ENCODE peak calls at places on chromosome 3, in seven cellular contexts. Q is ovary; Y is activated CD4-positive, alpha-beta T cell treated with anti-CD3 and anti-CD28 coated beads, Interleukin-2, amount 50 U/mL, for 1 hour; E is KBM-7; K is iPS DF 19.7; C is small intestine; B is GM04504. N is an unnamed sample.

GRCh38 chr3:42012935-42013651 is 51.2 kb upstream of the ULK4 start:
- DNase-seq in E (peak; percentile 93), Y (peak; percentile 66), Q (peak; percentile 69), B (no peak), K (no peak), C (peak; percentile 79), N (no peak)

GRCh38 chr3:143975549-143976152 is 4.0 kb downstream of the DIPK2A start:
- DNase-seq in B (peak; percentile 31), C (peak; percentile 30), Q (no peak), K (no peak), Y (no peak), E (peak; percentile 58), N (no peak)

GRCh38 chr3:99700637-99701268 is 62.4 kb downstream of the COL8A1 start:
- DNase-seq in E (no peak), Q (no peak), B (no peak), Y (no peak), C (no peak), K (no peak), N (no peak)

GRCh38 chr3:111688190-111688800 is 93.1 kb upstream of the ZBED2 start:
- DNase-seq in Q (no peak), Y (no peak), B (no peak), E (no peak), C (no peak), K (no peak), N (no peak)

GRCh38 chr3:120673116-120673515 is 8.9 kb downstream of the HGD start:
- DNase-seq in K (no peak), B (no peak), Y (no peak), Q (no peak), E (no peak), C (peak; percentile 35), N (no peak)

GRCh38 chr3:119191800-119192199 is 18.4 kb downstream of the UPK1B start:
- DNase-seq in C (no peak), K (no peak), Q (no peak), Y (no peak), B (no peak), E (no peak), N (no peak)

GRCh38 chr3:189188466-189188865 is 16.7 kb downstream of the TPRG1 start:
- DNase-seq in K (no peak), E (no peak), C (peak; percentile 80), Q (no peak), B (no peak), Y (no peak), N (no peak)

GRCh38 chr3:126439346-126439967 is 36.2 kb downstream of the ZXDC start:
- DNase-seq in Q (peak; percentile 5), Y (no peak), C (no peak), K (no peak), B (no peak), E (no peak), N (no peak)

GRCh38 chr3:100968908-100969556 is 24.2 kb downstream of the ABI3BP start:
- DNase-seq in K (no peak), B (no peak), Q (no peak), E (no peak), Y (no peak), C (no peak), N (no peak)

GRCh38 chr3:125401402-125401801 is 26.3 kb upstream of the ZNF148 start:
- DNase-seq in Y (no peak), B (peak; percentile 24), Q (no peak), C (no peak), E (no peak), K (no peak), N (no peak)

N was measured in kidney epithelial cell.